ENCODE peak calls at places on chromosomes 16 and 17, in eight cellular contexts. O, Y, V, G, K, L, F and C are unnamed samples.

GRCh38 chr17:8976638-8977037 is 11.1 kb upstream of the PIK3R5 start:
- DNase-seq in O (no peak), Y (no peak), V (no peak), G (no peak), K (no peak), L (no peak), F (no peak), C (no peak)

GRCh38 chr17:21467739-21468490 is 91.8 kb downstream of the KCNJ12 start:
- DNase-seq in O (no peak), Y (no peak), V (no peak), G (no peak), K (no peak), L (no peak), F (no peak), C (no peak)

GRCh38 chr16:706189-707061 is 824 bp upstream of the FBXL16 start:
- DNase-seq in O (no peak), Y (no peak), V (no peak), G (no peak), K (no peak), L (no peak), F (no peak), C (no peak)

GRCh38 chr17:82913304-82914043 is 73.7 kb upstream of the ZNF750 start:
- DNase-seq in O (no peak), Y (no peak), V (no peak), G (no peak), K (peak; percentile 31), L (no peak), F (peak; percentile 44), C (peak; percentile 30)

GRCh38 chr16:85770741-85771140 is 19.8 kb upstream of the C16orf74 start:
- DNase-seq in O (no peak), Y (no peak), V (no peak), G (no peak), K (no peak), L (no peak), F (no peak), C (no peak)

GRCh38 chr17:17770371-17771059 is 66.3 kb downstream of the SREBF1 start:
- DNase-seq in O (no peak), Y (no peak), V (no peak), G (no peak), K (no peak), L (no peak), F (no peak), C (no peak)

GRCh38 chr17:56947741-56948140 is 13.1 kb downstream of the COIL start:
- DNase-seq in O (no peak), Y (no peak), V (no peak), G (no peak), K (no peak), L (no peak), F (no peak), C (no peak)

GRCh38 chr17:1553354-1554266 is 9.0 kb downstream of the PITPNA start:
- DNase-seq in O (no peak), Y (no peak), V (no peak), G (no peak), K (no peak), L (no peak), F (no peak), C (peak; percentile 69)

GRCh38 chr16:74867281-74867849 is 92.7 kb upstream of the FA2H start:
- DNase-seq in O (no peak), Y (no peak), V (peak; percentile 23), G (no peak), K (no peak), L (no peak), F (no peak), C (no peak)

GRCh38 chr16:1788708-1789100 is 4.8 kb downstream of the IGFALS start:
- DNase-seq in O (no peak), Y (peak; percentile 58), V (no peak), G (peak; percentile 36), K (no peak), L (no peak), F (no peak), C (no peak)

GRCh38 chr16:24851700-24852099 is 5.9 kb downstream of the SLC5A11 start:
- DNase-seq in O (no peak), Y (no peak), V (no peak), G (no peak), K (no peak), L (peak; percentile 75), F (no peak), C (no peak)

GRCh38 chr16:20918486-20919239 is 18.1 kb downstream of the LYRM1 start:
- DNase-seq in O (peak; percentile 47), Y (peak; percentile 77), V (peak; percentile 52), G (no peak), K (no peak), L (peak; percentile 35), F (no peak), C (no peak)

GRCh38 chr17:56441331-56441730 is 152.2 kb upstream of the NOG start:
- DNase-seq in O (no peak), Y (no peak), V (peak; percentile 4), G (no peak), K (no peak), L (peak; percentile 81), F (no peak), C (no peak)

GRCh38 chr16:15672514-15673167 is 22.6 kb downstream of the NDE1 start:
- DNase-seq in O (peak; percentile 98), Y (peak; percentile 98), V (peak; percentile 85), G (peak; percentile 83), K (peak; percentile 84), L (peak; percentile 96), F (peak; percentile 70), C (peak; percentile 56)

GRCh38 chr17:82414548-82415281 is 3.4 kb upstream of the HEXD start:
- DNase-seq in O (peak; percentile 66), Y (peak; percentile 78), V (peak; percentile 74), G (peak; percentile 87), K (peak; percentile 94), L (peak; percentile 50), F (peak; percentile 72), C (peak; percentile 79)

DNA sequence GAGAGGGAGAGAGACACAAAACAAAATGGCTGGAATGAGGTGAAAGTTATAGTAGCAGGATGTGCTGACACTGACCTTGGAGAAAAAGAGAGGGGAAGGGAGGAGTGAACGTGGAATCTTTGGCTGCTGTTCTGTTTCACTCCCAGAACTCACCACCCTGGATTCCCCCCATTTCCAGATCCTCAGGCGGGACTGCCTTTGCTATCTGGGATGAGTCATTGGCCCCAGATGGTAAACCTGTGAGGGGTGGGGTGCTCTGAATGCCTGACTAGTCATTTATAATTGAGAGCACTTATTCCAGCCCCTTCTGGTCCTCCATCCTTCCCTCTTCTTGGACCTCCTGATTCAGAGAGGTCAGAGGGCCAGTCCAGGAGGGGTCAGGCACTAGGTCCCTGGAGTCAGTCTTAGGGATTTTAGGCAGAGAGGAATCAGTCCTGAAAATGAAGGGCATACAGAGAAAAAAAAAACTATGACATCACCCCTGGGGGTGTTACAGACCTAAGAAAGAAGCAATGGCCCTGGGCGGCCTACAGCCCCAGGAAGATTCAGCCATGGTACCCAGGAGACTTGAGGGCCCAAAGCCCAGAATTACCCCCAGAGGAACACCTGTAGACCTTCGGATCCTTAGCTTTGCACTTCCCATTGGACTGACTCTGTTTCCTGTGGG is 2.2 kb upstream of the ZG16 start:
- DNase-seq in O (no peak), Y (no peak), V (no peak), G (no peak), K (no peak), L (peak; percentile 43), F (no peak), C (no peak)
- H3K4me3 ChIP-seq in O (no peak overlapping the region), Y (no peak overlapping the region), V (no peak overlapping the region), G (no peak overlapping the region), K (no peak overlapping the region), L (no peak overlapping the region), F (no peak overlapping the region), C (no peak overlapping the region)

GRCh38 chr16:27398894-27399853 is 2.8 kb upstream of the IL21R start:
- DNase-seq in O (no peak), Y (no peak), V (peak; percentile 21), G (no peak), K (no peak), L (no peak), F (no peak), C (no peak)
- TF ChIP-seq POLR2A in O (no peak), Y (no peak), V (no peak), G (no peak), K (no peak), L (no peak), F (no peak), C (no peak)

DNA sequence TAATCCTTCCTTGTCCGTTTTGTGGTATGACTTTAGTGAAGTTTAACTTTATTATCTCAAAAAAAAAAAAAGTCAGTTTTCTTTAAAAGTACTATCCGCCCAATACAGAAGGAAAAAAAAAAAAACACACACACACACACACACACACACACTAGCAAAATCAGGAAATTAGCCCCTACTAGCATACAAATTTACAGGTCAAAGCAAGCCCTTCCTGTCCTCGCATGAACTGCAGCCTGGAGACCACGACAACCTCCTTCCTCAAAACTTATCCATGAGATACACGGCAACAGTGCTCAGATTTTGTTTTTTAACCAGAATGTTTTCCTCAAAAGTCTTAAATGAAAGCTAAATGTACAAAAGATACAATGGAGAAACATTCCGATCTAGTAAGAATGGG is 16.2 kb downstream of the NCOR1 start:
- DNase-seq in O (peak; percentile 11), Y (no peak), V (no peak), G (no peak), K (no peak), L (peak; percentile 4), F (no peak), C (no peak)
- H3K27ac ChIP-seq in O (no peak overlapping the region), Y (peak overlapping the region; percentile 57), V (no peak overlapping the region), G (no peak overlapping the region), K (peak overlapping the region; percentile 18), L (no peak overlapping the region), F (no peak overlapping the region), C (peak overlapping the region; percentile 15)

DNA sequence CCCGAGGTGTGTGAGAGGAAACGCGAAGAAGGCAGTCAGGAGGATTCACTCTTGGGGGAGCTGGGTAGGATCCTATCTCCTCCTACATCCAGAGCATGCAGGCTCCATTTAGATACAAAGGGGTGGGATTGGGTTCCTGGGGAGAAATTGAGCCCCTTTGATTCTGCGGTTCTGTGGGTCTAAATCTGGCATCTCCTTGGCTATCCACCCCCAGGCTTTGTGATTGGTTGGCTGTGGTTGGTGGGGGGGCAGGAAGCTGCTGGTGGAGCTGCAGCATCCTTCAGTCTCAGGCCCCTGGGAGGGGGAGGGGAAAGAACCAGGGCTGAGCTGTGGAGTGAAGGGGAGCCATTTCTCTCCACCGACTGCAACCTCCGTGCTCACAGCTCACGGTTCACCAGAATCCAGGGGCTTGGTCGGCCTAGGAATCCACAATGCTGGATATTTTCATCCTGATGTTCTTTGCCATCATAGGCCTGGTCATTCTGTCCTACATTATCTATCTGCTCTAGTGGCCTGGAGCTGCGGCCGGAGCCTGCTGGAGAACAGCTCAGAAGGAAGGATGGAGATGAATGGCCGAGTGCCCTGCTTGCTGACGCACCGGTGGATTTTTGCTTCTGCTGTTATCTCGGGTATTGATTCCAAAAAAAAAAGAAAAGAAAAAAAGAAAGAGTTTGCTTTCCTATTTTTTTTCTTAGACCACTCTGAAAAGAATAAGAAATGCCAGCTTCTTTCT is at the start of gene LASP1NB:
- DNase-seq in O (no peak), Y (no peak), V (no peak), G (peak; percentile 82), K (no peak), L (peak; percentile 70), F (peak; percentile 25), C (no peak)
- H3K4me3 ChIP-seq in O (no peak within 1 kb of the TSS), Y (no peak within 1 kb of the TSS), V (no peak within 1 kb of the TSS), G (peak within 1 kb of the TSS; percentile 7), K (no peak within 1 kb of the TSS), L (peak within 1 kb of the TSS; percentile 54), F (no peak within 1 kb of the TSS), C (no peak within 1 kb of the TSS)